ENCODE peak calls at places on chromosomes 13 and 19, in seven cellular contexts. I is mesothelial cell of epicardium; Q is neural crest cell; U is body of pancreas; K is heart right ventricle; B is CD4-positive, alpha-beta T cell; F is fibroblast of lung. M is an unnamed sample.

GRCh38 chr19:10339380-10339960 is at the start of gene ICAM3:
- DNase-seq in I (no peak), Q (no peak), U (no peak), K (no peak), B (peak), F (no peak), M (no peak)

GRCh38 chr13:100436099-100436498 is 152.5 kb downstream of the GGACT start:
- DNase-seq in I (no peak), Q (no peak), U (peak), K (no peak), B (no peak), F (no peak), M (no peak)

GRCh38 chr13:26914624-26915023 is 154.0 kb upstream of the GPR12 start:
- DNase-seq in I (no peak), Q (no peak), U (no peak), K (no peak), B (no peak), F (peak), M (no peak)

GRCh38 chr19:12574036-12574435 is 22.8 kb upstream of the ZNF564 start:
- DNase-seq in I (no peak), Q (no peak), U (no peak), K (no peak), B (no peak), F (no peak), M (no peak)

GRCh38 chr19:44807652-44808462 is 1.0 kb upstream of the BCAM start:
- DNase-seq in I (peak), Q (peak), U (peak), K (peak), B (no peak), F (peak), M (peak)

GRCh38 chr19:49271080-49271753 is 53.8 kb downstream of the SLC6A16 start:
- DNase-seq in I (no peak), Q (no peak), U (no peak), K (no peak), B (no peak), F (no peak), M (no peak)

GRCh38 chr19:7545295-7545694 is 9.8 kb downstream of the PNPLA6 start:
- DNase-seq in I (no peak), Q (no peak), U (no peak), K (no peak), B (no peak), F (no peak), M (no peak)

GRCh38 chr13:27450921-27451461 is 627 bp upstream of the MTIF3 start:
- DNase-seq in I (peak), Q (no peak), U (peak), K (peak), B (peak), F (peak), M (peak)

GRCh38 chr13:49436890-49437289 is 7.0 kb downstream of the CAB39L start:
- DNase-seq in I (no peak), Q (no peak), U (peak), K (no peak), B (no peak), F (peak), M (peak)

GRCh38 chr13:110301606-110302131 is 5.3 kb downstream of the COL4A1 start:
- DNase-seq in I (no peak), Q (no peak), U (no peak), K (no peak), B (no peak), F (peak), M (no peak)

GRCh38 chr13:111344471-111345191 is 24.2 kb downstream of the TEX29 start:
- DNase-seq in I (no peak), Q (peak), U (peak), K (no peak), B (no peak), F (peak), M (no peak)

GRCh38 chr13:97238883-97239282 is 16.8 kb downstream of the MBNL2 start:
- DNase-seq in I (no peak), Q (no peak), U (no peak), K (no peak), B (no peak), F (no peak), M (no peak)

GRCh38 chr19:5738423-5738822 is 18.0 kb downstream of the CATSPERD start:
- DNase-seq in I (no peak), Q (no peak), U (no peak), K (no peak), B (no peak), F (no peak), M (no peak)

GRCh38 chr19:28934626-28935025 is 278.3 kb downstream of the UQCRFS1 start:
- DNase-seq in I (no peak), Q (no peak), U (no peak), K (no peak), B (no peak), F (no peak), M (no peak)

GRCh38 chr13:101875717-101876393 is 423.4 kb downstream of the ITGBL1 start:
- DNase-seq in I (no peak), Q (no peak), U (no peak), K (no peak), B (no peak), F (peak), M (peak)

GRCh38 chr19:31314849-31315620 is 34.2 kb downstream of the TSHZ3 start:
- DNase-seq in I (no peak), Q (no peak), U (no peak), K (no peak), B (no peak), F (no peak), M (no peak)

GRCh38 chr19:29623726-29624488 is 17.8 kb downstream of the POP4 start:
- DNase-seq in I (no peak), Q (no peak), U (no peak), K (no peak), B (no peak), F (no peak), M (no peak)

GRCh38 chr19:16421982-16422381 is 49.8 kb downstream of the EPS15L1 start:
- DNase-seq in I (no peak), Q (no peak), U (no peak), K (no peak), B (no peak), F (no peak), M (no peak)

GRCh38 chr13:97224544-97225324 is 2.6 kb downstream of the MBNL2 start:
- DNase-seq in I (no peak), Q (no peak), U (peak), K (no peak), B (no peak), F (peak), M (peak)

GRCh38 chr19:6480843-6481415 is 658 bp downstream of the DENND1C start:
- DNase-seq in I (no peak), Q (no peak), U (no peak), K (no peak), B (no peak), F (no peak), M (no peak)

GRCh38 chr19:50978772-50979390 is 4.8 kb downstream of the KLK7 start:
- DNase-seq in I (no peak), Q (no peak), U (no peak), K (no peak), B (no peak), F (no peak), M (peak)

GRCh38 chr13:91576590-91576989 is 178.2 kb downstream of the GPC5 start:
- DNase-seq in I (no peak), Q (peak), U (no peak), K (no peak), B (no peak), F (no peak), M (no peak)

GRCh38 chr19:30691767-30692516 is 319.8 kb downstream of the ZNF536 start:
- DNase-seq in I (no peak), Q (no peak), U (no peak), K (no peak), B (no peak), F (no peak), M (no peak)

GRCh38 chr13:111121421-111121820 is 6.3 kb downstream of the ARHGEF7 start:
- DNase-seq in I (no peak), Q (no peak), U (no peak), K (no peak), B (no peak), F (no peak), M (no peak)

GRCh38 chr19:3534375-3535234 is 4.4 kb upstream of the TEKTIP1 start:
- DNase-seq in I (no peak), Q (no peak), U (no peak), K (no peak), B (no peak), F (no peak), M (no peak)

GRCh38 chr19:2062770-2063169 is 11.7 kb upstream of the MKNK2 start:
- DNase-seq in I (no peak), Q (no peak), U (no peak), K (no peak), B (no peak), F (no peak), M (no peak)

GRCh38 chr19:2063824-2064223 is 12.8 kb upstream of the MKNK2 start:
- DNase-seq in I (no peak), Q (no peak), U (no peak), K (no peak), B (no peak), F (no peak), M (no peak)

GRCh38 chr19:2061093-2061935 is 10.3 kb upstream of the MKNK2 start:
- DNase-seq in I (peak), Q (peak), U (peak), K (peak), B (peak), F (peak), M (peak)

GRCh38 chr19:2064395-2064787 is 13.3 kb upstream of the MKNK2 start:
- DNase-seq in I (no peak), Q (no peak), U (no peak), K (no peak), B (no peak), F (no peak), M (no peak)

GRCh38 chr19:2061936-2062729 is 11.1 kb upstream of the MKNK2 start:
- DNase-seq in I (no peak), Q (no peak), U (peak), K (no peak), B (no peak), F (no peak), M (no peak)
- TF ChIP-seq CTCF in I (no peak), Q (no peak), U (no peak), K (peak), B (no peak), F (no peak), M (no peak)

DNA sequence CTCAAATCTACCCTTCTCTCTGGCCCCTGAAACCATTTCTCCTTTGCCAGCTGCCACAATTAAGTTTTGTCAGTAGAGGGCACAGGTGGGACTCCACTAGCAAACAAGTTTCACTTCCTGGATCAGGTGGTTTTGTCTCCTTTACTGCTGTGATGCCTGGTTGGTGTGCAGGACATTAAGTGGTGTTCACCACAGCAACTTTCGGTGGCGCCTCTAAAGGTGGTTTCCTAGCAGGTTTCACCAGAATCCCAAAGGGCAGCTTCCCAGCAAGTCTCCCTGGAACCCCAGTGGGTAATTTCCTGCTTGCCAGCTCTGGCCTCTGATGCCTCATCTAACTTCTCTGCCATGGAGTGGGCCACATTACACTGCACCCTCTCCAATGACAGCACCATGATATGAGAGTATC is 16.6 kb downstream of the MED4 start:
- DNase-seq in I (no peak), Q (no peak), U (no peak), K (no peak), B (no peak), F (peak), M (peak)
- TF ChIP-seq CTCF in I (no peak), Q (no peak), U (no peak), K (peak), B (no peak), F (no peak), M (no peak)

GRCh38 chr19:55641376-55642152 is 762 bp downstream of the ZNF580 start:
- DNase-seq in I (no peak), Q (no peak), U (no peak), K (no peak), B (no peak), F (peak), M (no peak)

GRCh38 chr19:55640577-55641375 is at the start of gene ZNF580:
- DNase-seq in I (peak), Q (peak), U (peak), K (peak), B (peak), F (peak), M (peak)

GRCh38 chr19:55642153-55643002 is 1.1 kb upstream of the ZNF581 start:
- DNase-seq in I (no peak), Q (no peak), U (peak), K (peak), B (no peak), F (peak), M (peak)

GRCh38 chr19:55638864-55639359 is 1.9 kb upstream of the ZNF580 start:
- DNase-seq in I (no peak), Q (peak), U (no peak), K (no peak), B (peak), F (peak), M (peak)

GRCh38 chr19:55640043-55640576 is 692 bp upstream of the ZNF580 start:
- DNase-seq in I (no peak), Q (no peak), U (peak), K (peak), B (peak), F (peak), M (no peak)
- TF ChIP-seq CTCF in I (no peak), Q (no peak), U (peak), K (peak), B (peak), F (peak), M (no peak)

DNA sequence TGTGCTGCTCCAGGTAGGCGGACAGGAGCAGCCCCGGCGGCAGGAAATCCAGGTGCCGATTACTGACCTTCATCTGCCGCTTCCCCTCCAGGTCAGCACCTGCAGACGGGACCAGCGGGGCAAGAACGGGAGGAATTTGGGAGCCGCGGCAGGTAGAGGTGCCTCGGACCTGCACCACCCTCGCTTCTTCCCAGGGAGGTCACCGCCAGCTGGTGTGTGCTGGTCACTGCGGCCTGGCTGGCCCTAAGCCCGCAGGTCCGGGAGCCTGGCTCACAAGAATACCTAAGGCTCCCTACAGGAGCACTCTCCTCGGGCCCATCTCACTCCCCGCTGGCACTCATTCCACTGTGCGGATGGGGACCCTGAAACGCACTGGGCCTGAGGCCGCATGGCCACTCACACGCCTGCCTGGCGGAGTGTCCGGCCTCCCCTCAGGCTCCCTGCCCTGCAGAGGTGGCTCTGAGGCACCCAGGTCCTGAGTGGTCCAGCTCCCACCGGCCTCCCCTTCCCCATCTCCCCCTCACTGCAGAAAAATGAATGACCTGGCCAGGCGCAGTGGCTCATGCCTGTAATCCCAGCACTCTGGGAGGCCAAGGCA is 4.3 kb downstream of the RNU6-9 start:
- DNase-seq in I (no peak), Q (no peak), U (no peak), K (no peak), B (no peak), F (no peak), M (no peak)
- TF ChIP-seq CTCF in I (no peak), Q (no peak), U (no peak), K (no peak), B (no peak), F (peak), M (no peak)

GRCh38 chr19:15283141-15283885 is 49.0 kb downstream of the BRD4 start:
- DNase-seq in I (no peak), Q (no peak), U (no peak), K (no peak), B (no peak), F (peak), M (no peak)

GRCh38 chr19:15280048-15280725 is 47.9 kb upstream of the EPHX3 start:
- DNase-seq in I (no peak), Q (no peak), U (no peak), K (no peak), B (no peak), F (no peak), M (no peak)

GRCh38 chr19:15282311-15282705 is 50.0 kb downstream of the BRD4 start:
- DNase-seq in I (no peak), Q (no peak), U (no peak), K (no peak), B (no peak), F (no peak), M (no peak)

GRCh38 chr19:15279326-15279904 is 47.2 kb upstream of the EPHX3 start:
- DNase-seq in I (no peak), Q (no peak), U (no peak), K (no peak), B (no peak), F (no peak), M (no peak)

GRCh38 chr19:15280915-15281683 is 48.9 kb upstream of the EPHX3 start:
- DNase-seq in I (peak), Q (no peak), U (peak), K (peak), B (no peak), F (peak), M (peak)
- TF ChIP-seq CTCF in I (no peak), Q (no peak), U (no peak), K (peak), B (no peak), F (peak), M (no peak)

DNA sequence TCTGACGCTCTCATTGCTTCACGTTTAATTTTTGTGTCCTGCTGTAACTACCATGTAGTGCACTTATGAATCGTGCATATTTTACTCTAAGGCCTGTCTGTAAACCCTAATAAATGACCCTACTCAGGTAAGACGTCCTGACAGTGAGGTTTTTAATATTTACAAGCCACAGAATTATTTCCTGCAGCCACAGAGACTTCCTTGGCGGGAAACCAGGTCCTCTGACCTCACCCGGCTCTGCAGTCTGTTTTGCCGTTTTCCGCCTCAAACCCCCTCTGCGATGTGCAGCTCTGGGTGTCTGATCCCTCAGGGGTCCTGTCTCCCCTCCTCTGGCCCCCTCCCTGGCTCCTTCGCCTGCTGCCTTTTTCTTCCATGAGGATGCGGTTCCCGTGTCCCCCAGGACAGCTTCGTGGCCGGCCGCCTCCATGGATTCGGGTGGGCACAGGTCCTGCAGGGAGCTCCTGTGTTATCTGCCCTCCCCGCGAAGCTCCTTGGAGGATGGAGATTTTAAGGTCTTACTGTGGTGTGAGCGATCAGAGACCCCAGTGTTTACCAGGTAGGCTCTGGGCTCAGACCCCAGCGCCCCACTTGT is 66.3 kb downstream of the MCF2L start:
- DNase-seq in I (no peak), Q (no peak), U (no peak), K (no peak), B (no peak), F (no peak), M (no peak)
- TF ChIP-seq CTCF in I (peak), Q (no peak), U (no peak), K (no peak), B (no peak), F (no peak), M (no peak)

GRCh38 chr13:46124531-46124966 is 19.7 kb upstream of the CPB2 start:
- DNase-seq in I (no peak), Q (no peak), U (no peak), K (no peak), B (no peak), F (no peak), M (no peak)
- TF ChIP-seq CTCF in I (no peak), Q (no peak), U (no peak), K (no peak), B (no peak), F (no peak), M (no peak)